ENCODE peak calls at places on chromosome 12, in ten cellular contexts. G is upper lobe of right lung, E is IMR-90, M is MM.1S, V is PC-3, P is tibial artery, C is A549, L is left lung, R is tibial nerve, S is heart right ventricle. H is an unnamed sample.
A peak's percentile ranks its signal among the peaks of the same experiment; 100 is the strongest.

GRCh38 chr12:53065975-53066593 is 13.1 kb downstream of the SPRYD3 start:
- DNase-seq in M (peak; percentile 42), E (peak; percentile 81), C (peak; percentile 96), S (peak; percentile 82), G (peak; percentile 85), L (peak; percentile 88), V (peak; percentile 81), R (peak; percentile 90), P (peak; percentile 80), H (peak; percentile 84)

GRCh38 chr12:121799842-121800693 is 3.7 kb upstream of the SETD1B start:
- DNase-seq in C (peak; percentile 94), S (peak; percentile 92), V (peak; percentile 93), P (peak; percentile 94), L (peak; percentile 99), R (peak; percentile 81), G (peak; percentile 97), E (peak; percentile 84), M (peak; percentile 62), H (peak; percentile 91)

GRCh38 chr12:5166976-5167375 is 123.3 kb downstream of the KCNA5 start:
- DNase-seq in M (no peak), R (no peak), C (no peak), E (peak; percentile 98), V (peak; percentile 26), P (no peak), G (no peak), L (no peak), S (no peak), H (no peak)

GRCh38 chr12:39467432-39467870 is 24.5 kb upstream of the KIF21A start:
- DNase-seq in P (no peak), V (no peak), G (no peak), L (no peak), E (no peak), C (no peak), M (peak; percentile 52), S (no peak), R (no peak), H (peak; percentile 14)

GRCh38 chr12:54397157-54397556 is 12.6 kb upstream of the ZNF385A start:
- DNase-seq in C (no peak), R (no peak), M (no peak), P (no peak), E (no peak), S (no peak), G (no peak), V (no peak), L (no peak), H (no peak)

GRCh38 chr12:53586745-53587144 is 39.4 kb downstream of the ATF7 start:
- DNase-seq in L (no peak), S (no peak), R (no peak), V (no peak), C (no peak), E (peak; percentile 63), M (no peak), P (no peak), G (no peak), H (no peak)

GRCh38 chr12:79635676-79636075 is 55.1 kb downstream of the PAWR start:
- DNase-seq in V (no peak), R (no peak), E (peak; percentile 9), L (no peak), S (no peak), P (no peak), G (no peak), M (no peak), C (no peak), H (no peak)

GRCh38 chr12:4112290-4112689 is 161.3 kb upstream of the CCND2 start:
- DNase-seq in C (no peak), E (no peak), L (no peak), P (no peak), V (no peak), R (no peak), G (no peak), M (no peak), S (no peak), H (no peak)

GRCh38 chr12:1690578-1691122 is at the start of gene ADIPOR2:
- DNase-seq in E (peak; percentile 96), P (peak; percentile 94), C (peak; percentile 96), L (peak; percentile 95), R (peak; percentile 88), V (peak; percentile 94), G (peak; percentile 98), M (peak; percentile 98), S (peak; percentile 96), H (peak; percentile 96)

GRCh38 chr12:27733791-27734190 is 23.2 kb downstream of the MRPS35 start:
- DNase-seq in S (no peak), V (no peak), P (no peak), G (no peak), C (no peak), E (no peak), R (no peak), M (no peak), L (no peak), H (no peak)

GRCh38 chr12:27730097-27730588 is 19.5 kb downstream of the MRPS35 start:
- DNase-seq in P (no peak), S (no peak), E (no peak), V (no peak), L (no peak), C (no peak), G (no peak), M (no peak), R (no peak), H (no peak)

GRCh38 chr12:27733052-27733656 is 22.5 kb downstream of the MRPS35 start:
- DNase-seq in G (no peak), C (peak; percentile 39), V (peak; percentile 82), M (peak; percentile 48), E (peak; percentile 52), S (no peak), L (no peak), P (no peak), R (peak; percentile 36), H (peak; percentile 40)

DNA sequence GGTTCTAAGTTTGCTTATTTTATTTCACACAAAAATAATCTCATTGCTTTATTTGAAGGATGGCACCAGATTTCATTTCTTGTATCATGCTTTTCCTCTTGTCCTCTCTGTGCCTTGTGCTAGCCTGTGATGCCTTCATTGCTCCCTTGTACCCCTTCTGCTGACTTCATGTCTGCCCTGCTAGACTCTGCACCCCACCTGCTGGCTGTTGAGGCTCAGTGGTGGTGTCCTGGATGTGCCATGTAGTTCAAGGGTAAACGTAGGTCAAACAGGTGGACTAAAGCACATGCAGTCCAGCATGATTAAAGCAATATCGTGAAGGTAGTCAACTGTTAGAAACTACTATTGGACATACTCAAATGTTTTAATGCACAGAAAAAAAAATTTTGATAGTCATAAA is 21.6 kb downstream of the MRPS35 start:
- DNase-seq in G (no peak), L (no peak), C (peak; percentile 18), E (no peak), S (no peak), R (no peak), M (peak; percentile 52), V (peak; percentile 51), P (no peak), H (no peak)
- TF ChIP-seq CTCF in G (no peak), L (no peak), C (no peak), E (peak; percentile 15), S (peak; percentile 4), R (no peak), M (peak; percentile 53), V (peak; percentile 71), P (no peak), H (no peak)

GRCh38 chr12:82593901-82594396 is 92.8 kb upstream of the TMTC2 start:
- DNase-seq in R (no peak), M (no peak), L (no peak), C (no peak), V (no peak), P (no peak), G (no peak), E (no peak), S (no peak), H (peak; percentile 27)

GRCh38 chr12:82593143-82593542 is 93.6 kb upstream of the TMTC2 start:
- DNase-seq in S (no peak), V (no peak), C (no peak), R (no peak), P (no peak), E (no peak), L (no peak), G (no peak), M (no peak), H (no peak)

GRCh38 chr12:82596484-82596883 is 90.2 kb upstream of the TMTC2 start:
- DNase-seq in P (no peak), E (no peak), S (no peak), V (no peak), G (no peak), C (no peak), L (no peak), M (no peak), R (no peak), H (no peak)

GRCh38 chr12:82595946-82596345 is 90.8 kb upstream of the TMTC2 start:
- DNase-seq in M (no peak), S (no peak), C (no peak), V (no peak), E (no peak), P (no peak), R (no peak), L (no peak), G (no peak), H (no peak)
- TF ChIP-seq CTCF in M (no peak), S (no peak), C (no peak), V (no peak), E (no peak), P (no peak), R (no peak), L (no peak), G (no peak), H (no peak)

GRCh38 chr12:73935817-73936216 is 601.8 kb upstream of the ATXN7L3B start:
- DNase-seq in C (no peak), E (no peak), G (no peak), L (no peak), P (no peak), R (no peak), S (no peak), V (peak; percentile 57), M (peak; percentile 27), H (no peak)
- TF ChIP-seq CTCF in C (peak; percentile 80), E (no peak), G (no peak), L (no peak), P (no peak), R (no peak), S (no peak), V (peak; percentile 68), M (peak; percentile 47), H (no peak)

GRCh38 chr12:47366203-47366978 is 286.6 kb upstream of the AMIGO2 start:
- DNase-seq in S (no peak), C (no peak), M (no peak), P (no peak), L (no peak), V (no peak), E (no peak), G (no peak), R (no peak), H (no peak)

GRCh38 chr12:47361389-47362031 is 281.8 kb upstream of the AMIGO2 start:
- DNase-seq in V (no peak), P (no peak), C (no peak), G (no peak), M (peak; percentile 79), S (no peak), L (no peak), R (no peak), E (no peak), H (peak; percentile 30)

GRCh38 chr12:47364251-47364650 is 284.5 kb upstream of the AMIGO2 start:
- DNase-seq in S (no peak), C (no peak), L (no peak), R (no peak), V (no peak), M (no peak), P (no peak), G (no peak), E (no peak), H (no peak)

GRCh38 chr12:47360771-47361388 is 281.1 kb upstream of the AMIGO2 start:
- DNase-seq in E (no peak), V (no peak), S (no peak), L (no peak), R (no peak), M (peak; percentile 48), P (no peak), C (no peak), G (no peak), H (no peak)

GRCh38 chr12:47362131-47362686 is 282.4 kb upstream of the AMIGO2 start:
- DNase-seq in M (no peak), L (no peak), G (no peak), P (no peak), S (no peak), C (no peak), V (no peak), E (no peak), R (no peak), H (no peak)
- TF ChIP-seq CTCF in M (no peak), L (no peak), G (no peak), P (no peak), S (no peak), C (no peak), V (no peak), E (no peak), R (no peak), H (no peak)